ENCODE peak calls at places on chromosomes 13 and 19, in five cellular contexts. U, Z, K, B and H are unnamed samples.

GRCh38 chr19:12774588-12775555 is at the start of gene HOOK2:
- DNase-seq in K (peak), B (no peak), Z (no peak), U (peak), H (no peak)

GRCh38 chr13:79393564-79394249 is 12.3 kb downstream of the RBM26 start:
- DNase-seq in B (no peak), K (no peak), Z (no peak), U (no peak), H (no peak)

GRCh38 chr19:1064661-1065605 is 2.0 kb upstream of the ARHGAP45 start:
- DNase-seq in U (peak), K (no peak), Z (peak), B (no peak), H (no peak)

GRCh38 chr13:38951525-38952313 is 38.9 kb downstream of the STOML3 start:
- DNase-seq in U (no peak), Z (no peak), K (peak), B (no peak), H (no peak)

GRCh38 chr19:2145831-2146241 is 5.5 kb downstream of the AP3D1 start:
- DNase-seq in B (no peak), U (no peak), Z (no peak), K (no peak), H (no peak)

GRCh38 chr13:105497597-105497996 is 1037.9 kb downstream of the EFNB2 start:
- DNase-seq in K (no peak), B (no peak), U (no peak), Z (no peak), H (no peak)

GRCh38 chr13:66660013-66660804 is 569.9 kb downstream of the PCDH9 start:
- DNase-seq in U (peak), B (peak), K (no peak), Z (no peak), H (no peak)

GRCh38 chr13:76647550-76647949 is 238.7 kb downstream of the KCTD12 start:
- DNase-seq in K (no peak), U (no peak), B (no peak), Z (no peak), H (no peak)

GRCh38 chr19:47032171-47032811 is 12.7 kb downstream of the NPAS1 start:
- DNase-seq in K (no peak), Z (peak), U (no peak), B (no peak), H (no peak)

GRCh38 chr13:76331948-76332712 is 554.1 kb downstream of the KCTD12 start:
- DNase-seq in Z (no peak), B (no peak), U (no peak), K (no peak), H (no peak)

GRCh38 chr13:21676611-21677021 is 5.7 kb downstream of the FGF9 start:
- DNase-seq in K (no peak), Z (no peak), B (no peak), U (peak), H (no peak)

GRCh38 chr19:36898422-36898821 is 17.7 kb downstream of the ZNF829 start:
- DNase-seq in B (no peak), Z (no peak), K (no peak), U (no peak), H (no peak)

GRCh38 chr13:53631511-53631910 is 602.9 kb downstream of the OLFM4 start:
- DNase-seq in B (no peak), Z (no peak), U (no peak), K (no peak), H (no peak)

GRCh38 chr19:31353826-31354225 is 4.6 kb upstream of the TSHZ3 start:
- DNase-seq in U (no peak), Z (no peak), B (no peak), K (no peak), H (no peak)

DNA sequence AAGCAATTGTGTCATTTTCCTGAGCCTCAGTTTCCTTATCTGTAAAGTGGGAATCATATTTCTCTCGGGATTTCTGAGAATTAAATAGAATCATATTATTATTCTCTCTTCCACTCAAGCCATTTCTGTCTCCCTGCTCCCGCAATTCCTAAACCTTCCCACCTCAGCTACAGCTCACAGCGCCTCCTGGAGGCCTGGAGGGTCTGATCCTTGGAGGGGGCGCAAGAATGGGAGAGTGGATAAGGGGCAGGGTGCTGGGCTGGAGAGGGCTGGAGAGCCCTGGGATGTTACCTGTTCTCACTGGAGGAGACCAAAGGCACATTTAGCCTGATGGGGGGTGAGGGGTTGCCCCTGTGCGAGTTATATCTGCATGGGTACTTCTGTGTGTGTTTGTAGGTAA is 31.1 kb upstream of the CYP2S1 start:
- DNase-seq in Z (no peak), U (no peak), B (no peak), K (no peak), H (no peak)
- TF ChIP-seq CTCF in Z (no peak), U (no peak), B (no peak), K (peak), H (peak)

GRCh38 chr13:30115257-30115600 is 192.1 kb downstream of the KATNAL1 start:
- DNase-seq in Z (no peak), K (no peak), U (no peak), B (no peak), H (no peak)
- H3K4me3 ChIP-seq in Z (no peak), K (peak), U (peak), B (peak), H (peak)

GRCh38 chr13:43905435-43906031 is 25.8 kb downstream of the LACC1 start:
- DNase-seq in K (peak), B (peak), Z (no peak), U (no peak), H (peak)
- TF ChIP-seq CTCF in K (peak), B (peak), Z (peak), U (peak), H (peak)

DNA sequence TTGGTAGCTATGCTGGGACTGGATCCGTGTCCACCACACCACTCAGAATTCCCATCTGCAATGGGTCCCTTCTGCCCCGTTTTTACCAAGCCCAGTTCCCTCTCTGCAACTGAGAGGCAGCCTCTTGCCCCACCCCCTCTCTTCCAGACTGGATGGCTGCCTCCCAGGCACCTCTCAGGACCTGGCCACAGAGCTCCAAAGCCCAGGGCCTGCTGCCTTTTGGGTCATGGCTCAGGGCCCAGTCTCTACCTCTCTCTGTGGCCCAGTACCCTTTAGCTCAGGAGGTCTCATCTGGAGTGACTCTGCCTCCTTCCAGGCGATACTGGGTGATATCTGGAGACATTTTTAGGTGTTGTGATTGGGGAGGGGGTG is 10.3 kb upstream of the ZBTB7A start:
- DNase-seq in Z (no peak), K (no peak), B (no peak), U (no peak), H (no peak)
- H3K4me3 ChIP-seq in Z (no peak), K (no peak), B (no peak), U (no peak), H (no peak)

GRCh38 chr19:5131031-5131865 is 162.3 kb downstream of the KDM4B start:
- DNase-seq in B (no peak), K (no peak), U (no peak), Z (no peak), H (no peak)
- TF ChIP-seq CTCF in B (no peak), K (no peak), U (no peak), Z (no peak), H (no peak)

GRCh38 chr19:4537953-4538600 is 1.8 kb downstream of the LRG1 start:
- DNase-seq in B (no peak), K (no peak), U (no peak), Z (no peak), H (no peak)

GRCh38 chr19:4539169-4539696 is 603 bp downstream of the LRG1 start:
- DNase-seq in U (no peak), Z (no peak), B (no peak), K (no peak), H (no peak)

GRCh38 chr19:4541114-4541805 is 1.4 kb upstream of the LRG1 start:
- DNase-seq in K (no peak), U (no peak), Z (no peak), B (no peak), H (no peak)

GRCh38 chr19:4538601-4538954 is 1.3 kb downstream of the LRG1 start:
- DNase-seq in B (no peak), U (no peak), K (no peak), Z (no peak), H (no peak)

DNA sequence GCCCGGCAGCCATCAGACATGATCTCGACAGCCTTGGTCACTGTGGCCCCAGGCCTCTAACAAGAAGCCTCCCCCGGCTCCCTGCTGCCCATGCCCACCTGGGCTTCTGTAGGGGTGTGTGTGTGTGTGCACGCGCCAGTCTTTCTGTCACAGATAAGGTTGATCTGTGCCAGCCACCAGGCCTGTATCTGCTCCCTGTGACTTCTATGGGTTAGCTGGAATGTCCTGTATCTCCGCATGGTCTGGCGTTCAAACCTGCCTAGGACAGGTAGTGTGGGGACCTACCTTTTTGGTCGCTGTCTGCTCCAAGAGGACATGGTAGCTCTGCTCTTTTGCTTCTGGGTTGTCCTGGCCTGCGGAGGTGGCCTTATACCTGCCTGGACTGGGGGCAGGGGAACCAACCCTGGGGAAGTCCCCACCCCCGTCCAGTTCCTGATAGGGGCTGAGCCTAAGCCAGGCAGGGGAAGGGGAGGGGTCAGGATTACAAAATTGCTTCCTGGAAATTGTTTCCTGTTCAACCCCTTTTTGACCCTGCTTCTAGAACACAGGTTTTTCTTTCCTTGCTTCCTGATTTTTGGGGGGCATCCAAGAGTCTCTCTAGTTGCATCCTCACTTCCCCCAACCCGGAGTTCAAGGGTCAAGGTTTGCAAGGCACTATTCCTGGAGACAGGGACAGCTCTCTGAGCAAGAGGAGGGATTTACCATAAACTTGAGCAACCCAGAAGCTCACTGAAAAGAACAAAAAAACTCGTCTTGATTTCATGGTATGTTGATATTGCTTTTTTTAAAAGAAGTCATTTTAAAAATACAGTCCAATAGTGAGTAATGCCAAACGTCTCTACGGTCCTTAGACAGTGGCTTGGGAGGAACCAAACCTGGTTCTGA is at the start of gene LRG1:
- DNase-seq in B (no peak), Z (no peak), U (peak), K (peak), H (no peak)
- H3K4me3 ChIP-seq in B (no peak), Z (no peak), U (no peak), K (no peak), H (no peak)